ENCODE peak calls at places on chromosome 17, in nine cellular contexts. One of them, this sample, is unnamed. For H3K4me1, the result is how much of the 10 kb centered on the place peaks cover.

GRCh38 chr17:44117351-44117750 is 6.1 kb downstream of the HDAC5 start:
- DNase-seq in neuronal stem cell: no peak
- DNase-seq in GM23248: no peak
- DNase-seq in neural progenitor cell: no peak
- DNase-seq in aorta: no peak
- DNase-seq in Peyer's patch: no peak
- DNase-seq in cardiac muscle cell: no peak
- DNase-seq in CD8-positive, alpha-beta T cell: no peak
- DNase-seq in mesendoderm: no peak
- DNase-seq in this sample: no peak

GRCh38 chr17:68035131-68035522 is 408 bp upstream of the KPNA2 start:
- DNase-seq in aorta: peak
- DNase-seq in CD8-positive, alpha-beta T cell: peak
- DNase-seq in neural progenitor cell: peak
- DNase-seq in cardiac muscle cell: no peak
- DNase-seq in neuronal stem cell: no peak
- DNase-seq in GM23248: peak
- DNase-seq in Peyer's patch: peak
- DNase-seq in mesendoderm: no peak
- DNase-seq in this sample: peak

GRCh38 chr17:76193616-76194015 is 46.7 kb downstream of the RNF157 start:
- DNase-seq in aorta: no peak
- DNase-seq in cardiac muscle cell: no peak
- DNase-seq in mesendoderm: no peak
- DNase-seq in GM23248: no peak
- DNase-seq in neuronal stem cell: peak
- DNase-seq in CD8-positive, alpha-beta T cell: no peak
- DNase-seq in neural progenitor cell: peak
- DNase-seq in Peyer's patch: no peak
- DNase-seq in this sample: no peak

GRCh38 chr17:10149573-10150399 is 48.6 kb downstream of the GAS7 start:
- DNase-seq in CD8-positive, alpha-beta T cell: no peak
- DNase-seq in neural progenitor cell: no peak
- DNase-seq in aorta: no peak
- DNase-seq in Peyer's patch: no peak
- DNase-seq in GM23248: peak
- DNase-seq in neuronal stem cell: no peak
- DNase-seq in mesendoderm: peak
- DNase-seq in cardiac muscle cell: peak
- DNase-seq in this sample: no peak

GRCh38 chr17:35788504-35788998 is 6.9 kb downstream of the MMP28 start:
- DNase-seq in neural progenitor cell: no peak
- DNase-seq in neuronal stem cell: no peak
- DNase-seq in GM23248: peak
- DNase-seq in CD8-positive, alpha-beta T cell: no peak
- DNase-seq in aorta: no peak
- DNase-seq in cardiac muscle cell: peak
- DNase-seq in Peyer's patch: no peak
- DNase-seq in mesendoderm: no peak
- DNase-seq in this sample: peak

GRCh38 chr17:70123193-70123592 is 46.1 kb upstream of the KCNJ2 start:
- DNase-seq in aorta: no peak
- DNase-seq in neural progenitor cell: no peak
- DNase-seq in GM23248: no peak
- DNase-seq in mesendoderm: peak
- DNase-seq in cardiac muscle cell: no peak
- DNase-seq in CD8-positive, alpha-beta T cell: no peak
- DNase-seq in neuronal stem cell: no peak
- DNase-seq in Peyer's patch: no peak
- DNase-seq in this sample: no peak

GRCh38 chr17:19448341-19449268 is 37.6 kb downstream of the RNF112 start:
- DNase-seq in cardiac muscle cell: peak
- DNase-seq in CD8-positive, alpha-beta T cell: no peak
- DNase-seq in Peyer's patch: no peak
- DNase-seq in neural progenitor cell: no peak
- DNase-seq in aorta: no peak
- DNase-seq in neuronal stem cell: no peak
- DNase-seq in GM23248: peak
- DNase-seq in mesendoderm: no peak
- DNase-seq in this sample: peak

GRCh38 chr17:7651959-7652658 is 1.4 kb downstream of the ATP1B2 start:
- DNase-seq in mesendoderm: no peak
- DNase-seq in Peyer's patch: no peak
- DNase-seq in neural progenitor cell: no peak
- DNase-seq in neuronal stem cell: no peak
- DNase-seq in GM23248: no peak
- DNase-seq in cardiac muscle cell: no peak
- DNase-seq in aorta: no peak
- DNase-seq in CD8-positive, alpha-beta T cell: no peak
- DNase-seq in this sample: no peak

GRCh38 chr17:39800540-39800939 is 62.8 kb downstream of the GRB7 start:
- DNase-seq in GM23248: no peak
- DNase-seq in Peyer's patch: peak
- DNase-seq in neural progenitor cell: no peak
- DNase-seq in CD8-positive, alpha-beta T cell: peak
- DNase-seq in mesendoderm: no peak
- DNase-seq in neuronal stem cell: no peak
- DNase-seq in aorta: no peak
- DNase-seq in cardiac muscle cell: no peak
- DNase-seq in this sample: no peak

GRCh38 chr17:47633996-47634395 is 15.7 kb upstream of the KPNB1 start:
- DNase-seq in aorta: no peak
- DNase-seq in cardiac muscle cell: no peak
- DNase-seq in mesendoderm: no peak
- DNase-seq in CD8-positive, alpha-beta T cell: no peak
- DNase-seq in neuronal stem cell: no peak
- DNase-seq in neural progenitor cell: no peak
- DNase-seq in Peyer's patch: no peak
- DNase-seq in GM23248: no peak
- DNase-seq in this sample: no peak

GRCh38 chr17:77188084-77189066 is 47.6 kb downstream of the SEC14L1 start:
- DNase-seq in aorta: no peak
- DNase-seq in Peyer's patch: no peak
- DNase-seq in GM23248: no peak
- DNase-seq in neuronal stem cell: no peak
- DNase-seq in cardiac muscle cell: no peak
- DNase-seq in CD8-positive, alpha-beta T cell: no peak
- DNase-seq in neural progenitor cell: no peak
- DNase-seq in mesendoderm: no peak
- DNase-seq in this sample: no peak

GRCh38 chr17:65385726-65386125 is 175.7 kb downstream of the AXIN2 start:
- DNase-seq in cardiac muscle cell: no peak
- DNase-seq in neuronal stem cell: no peak
- DNase-seq in neural progenitor cell: no peak
- DNase-seq in mesendoderm: no peak
- DNase-seq in GM23248: no peak
- DNase-seq in Peyer's patch: no peak
- DNase-seq in CD8-positive, alpha-beta T cell: no peak
- DNase-seq in aorta: no peak
- DNase-seq in this sample: no peak

GRCh38 chr17:12680993-12681392 is 15.3 kb downstream of the MYOCD start:
- DNase-seq in neural progenitor cell: no peak
- DNase-seq in CD8-positive, alpha-beta T cell: no peak
- DNase-seq in aorta: no peak
- DNase-seq in neuronal stem cell: no peak
- DNase-seq in mesendoderm: no peak
- DNase-seq in Peyer's patch: no peak
- DNase-seq in GM23248: no peak
- DNase-seq in cardiac muscle cell: no peak
- DNase-seq in this sample: no peak

DNA sequence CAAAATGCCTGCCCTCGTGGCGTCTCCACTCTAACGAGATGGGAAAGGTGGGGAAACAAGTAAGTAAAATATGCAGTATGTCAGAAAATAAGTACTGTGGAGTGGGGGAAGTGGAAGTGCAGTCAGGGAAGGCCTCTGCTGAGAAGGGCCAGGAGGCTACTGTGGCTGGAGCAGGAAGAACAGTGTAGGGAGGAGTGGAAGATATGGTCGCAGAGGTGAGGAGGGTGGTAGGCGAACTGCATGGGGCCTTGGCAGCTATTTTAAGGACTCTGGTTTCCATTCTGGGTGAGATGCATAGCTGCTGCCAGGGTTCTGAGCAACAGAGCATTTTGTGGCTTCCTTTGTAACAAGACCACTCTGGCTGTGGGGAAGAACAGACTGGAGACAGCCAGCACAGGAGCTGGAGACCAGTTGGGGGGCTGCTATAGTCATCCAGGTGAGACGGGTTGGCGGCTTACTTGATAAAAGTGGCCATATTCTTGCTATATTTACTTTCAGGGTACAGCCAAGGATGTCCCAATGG is 42.7 kb downstream of the CYTH1 start:
- DNase-seq in neuronal stem cell: no peak
- DNase-seq in aorta: no peak
- DNase-seq in GM23248: no peak
- DNase-seq in Peyer's patch: peak
- DNase-seq in mesendoderm: no peak
- DNase-seq in neural progenitor cell: no peak
- DNase-seq in cardiac muscle cell: no peak
- DNase-seq in CD8-positive, alpha-beta T cell: no peak
- DNase-seq in this sample: no peak
- H3K4me3 ChIP-seq in neuronal stem cell: no peak
- H3K4me3 ChIP-seq in aorta: no peak
- H3K4me3 ChIP-seq in GM23248: no peak
- H3K4me3 ChIP-seq in Peyer's patch: no peak
- H3K4me3 ChIP-seq in mesendoderm: no peak
- H3K4me3 ChIP-seq in neural progenitor cell: no peak
- H3K4me3 ChIP-seq in cardiac muscle cell: no peak
- H3K4me3 ChIP-seq in CD8-positive, alpha-beta T cell: no peak
- H3K4me3 ChIP-seq in this sample: no peak

GRCh38 chr17:29237476-29238132 is 9.1 kb upstream of the CRYBA1 start:
- DNase-seq in neural progenitor cell: no peak
- DNase-seq in Peyer's patch: no peak
- DNase-seq in mesendoderm: peak
- DNase-seq in cardiac muscle cell: peak
- DNase-seq in aorta: no peak
- DNase-seq in neuronal stem cell: no peak
- DNase-seq in CD8-positive, alpha-beta T cell: no peak
- DNase-seq in GM23248: peak
- DNase-seq in this sample: no peak
- H3K4me1 ChIP-seq in neural progenitor cell: under half
- H3K4me1 ChIP-seq in Peyer's patch: under half
- H3K4me1 ChIP-seq in mesendoderm: under half
- H3K4me1 ChIP-seq in cardiac muscle cell: under half
- H3K4me1 ChIP-seq in aorta: under half
- H3K4me1 ChIP-seq in neuronal stem cell: under half
- H3K4me1 ChIP-seq in CD8-positive, alpha-beta T cell: under half
- H3K4me1 ChIP-seq in GM23248: under half
- H3K4me1 ChIP-seq in this sample: under half

GRCh38 chr17:4583796-4584124 is 569 bp upstream of the SMTNL2 start:
- DNase-seq in mesendoderm: peak
- DNase-seq in CD8-positive, alpha-beta T cell: no peak
- DNase-seq in aorta: no peak
- DNase-seq in Peyer's patch: no peak
- DNase-seq in neural progenitor cell: peak
- DNase-seq in GM23248: peak
- DNase-seq in cardiac muscle cell: peak
- DNase-seq in neuronal stem cell: no peak
- DNase-seq in this sample: peak

GRCh38 chr17:4585203-4585939 is 1.0 kb downstream of the SMTNL2 start:
- DNase-seq in Peyer's patch: no peak
- DNase-seq in aorta: peak
- DNase-seq in CD8-positive, alpha-beta T cell: no peak
- DNase-seq in neural progenitor cell: peak
- DNase-seq in cardiac muscle cell: no peak
- DNase-seq in GM23248: no peak
- DNase-seq in mesendoderm: no peak
- DNase-seq in neuronal stem cell: no peak
- DNase-seq in this sample: peak

GRCh38 chr17:4584835-4585187 is 482 bp downstream of the SMTNL2 start:
- DNase-seq in mesendoderm: no peak
- DNase-seq in aorta: peak
- DNase-seq in neuronal stem cell: no peak
- DNase-seq in GM23248: no peak
- DNase-seq in Peyer's patch: no peak
- DNase-seq in cardiac muscle cell: no peak
- DNase-seq in neural progenitor cell: no peak
- DNase-seq in CD8-positive, alpha-beta T cell: no peak
- DNase-seq in this sample: no peak

GRCh38 chr17:4583206-4583605 is 1.1 kb upstream of the SMTNL2 start:
- DNase-seq in aorta: peak
- DNase-seq in CD8-positive, alpha-beta T cell: no peak
- DNase-seq in mesendoderm: no peak
- DNase-seq in GM23248: no peak
- DNase-seq in neural progenitor cell: no peak
- DNase-seq in Peyer's patch: no peak
- DNase-seq in cardiac muscle cell: no peak
- DNase-seq in neuronal stem cell: no peak
- DNase-seq in this sample: no peak

DNA sequence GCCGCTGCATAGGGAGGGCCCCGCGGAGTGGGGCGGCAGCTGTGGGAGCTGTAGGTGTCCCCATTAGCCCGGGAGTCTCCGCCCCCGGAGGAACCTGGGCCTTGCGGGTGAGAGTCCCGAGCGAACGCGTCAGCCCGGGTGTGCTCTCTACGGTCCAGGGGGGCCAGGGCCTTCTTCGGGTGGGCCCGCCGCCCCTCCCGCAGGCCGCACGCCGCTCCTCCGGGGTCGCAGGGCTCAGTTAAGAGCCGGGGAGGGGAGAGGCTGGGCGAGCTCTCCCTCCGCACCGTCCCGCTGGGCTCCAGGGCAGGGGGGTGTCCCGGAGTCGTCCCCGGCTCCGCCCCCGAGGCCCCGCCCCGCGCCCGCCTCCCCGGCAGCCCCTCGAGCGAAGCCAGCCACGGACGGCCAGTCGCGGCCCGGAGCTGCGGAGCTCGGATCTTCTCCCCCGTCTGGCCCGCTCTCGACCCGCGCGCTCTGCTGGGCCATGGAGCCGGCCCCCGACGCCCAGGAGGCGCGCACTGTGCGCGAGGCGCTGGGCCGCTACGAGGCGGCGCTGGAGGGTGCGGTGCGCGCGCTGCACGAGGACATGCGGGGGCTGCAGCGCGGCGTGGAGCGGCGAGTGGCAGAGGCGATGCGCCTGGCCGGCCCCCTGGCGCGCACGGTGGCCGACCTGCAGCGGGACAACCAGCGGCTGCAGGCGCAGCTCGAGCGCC is at the start of gene SMTNL2:
- DNase-seq in Peyer's patch: no peak
- DNase-seq in cardiac muscle cell: peak
- DNase-seq in mesendoderm: no peak
- DNase-seq in CD8-positive, alpha-beta T cell: no peak
- DNase-seq in neuronal stem cell: no peak
- DNase-seq in neural progenitor cell: peak
- DNase-seq in aorta: peak
- DNase-seq in GM23248: peak
- DNase-seq in this sample: peak
- H3K4me3 ChIP-seq in Peyer's patch: peak
- H3K4me3 ChIP-seq in cardiac muscle cell: peak
- H3K4me3 ChIP-seq in mesendoderm: no peak
- H3K4me3 ChIP-seq in CD8-positive, alpha-beta T cell: peak
- H3K4me3 ChIP-seq in neuronal stem cell: peak
- H3K4me3 ChIP-seq in neural progenitor cell: peak
- H3K4me3 ChIP-seq in aorta: peak
- H3K4me3 ChIP-seq in GM23248: peak
- H3K4me3 ChIP-seq in this sample: peak

DNA sequence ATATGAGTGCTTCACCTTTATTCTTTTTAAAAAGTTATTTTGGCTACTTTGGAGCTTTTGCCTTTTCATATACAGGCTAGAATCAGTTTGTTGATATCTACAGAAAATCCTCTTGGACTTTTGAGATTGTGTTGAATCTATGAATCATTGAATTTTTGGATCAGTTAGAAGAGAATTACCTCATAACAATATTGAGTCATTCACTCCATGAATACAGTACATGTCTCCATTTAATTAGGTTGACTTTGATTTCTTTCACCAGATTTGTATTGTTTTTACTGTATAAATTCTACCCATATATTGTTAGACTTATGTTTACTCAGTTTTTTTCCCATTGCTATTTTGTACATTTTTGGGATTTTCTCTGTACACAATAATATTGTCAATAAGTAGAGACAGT is 54.4 kb downstream of the TAOK1 start:
- DNase-seq in cardiac muscle cell: peak
- DNase-seq in neuronal stem cell: no peak
- DNase-seq in Peyer's patch: no peak
- DNase-seq in mesendoderm: no peak
- DNase-seq in GM23248: peak
- DNase-seq in neural progenitor cell: no peak
- DNase-seq in CD8-positive, alpha-beta T cell: no peak
- DNase-seq in aorta: no peak
- DNase-seq in this sample: no peak
- H3K4me1 ChIP-seq in cardiac muscle cell: under half
- H3K4me1 ChIP-seq in neuronal stem cell: under half
- H3K4me1 ChIP-seq in Peyer's patch: under half
- H3K4me1 ChIP-seq in mesendoderm: under half
- H3K4me1 ChIP-seq in GM23248: under half
- H3K4me1 ChIP-seq in neural progenitor cell: under half
- H3K4me1 ChIP-seq in CD8-positive, alpha-beta T cell: under half
- H3K4me1 ChIP-seq in aorta: under half
- H3K4me1 ChIP-seq in this sample: under half